ENCODE peak calls at places on chromosomes 7 and 10, in six cellular contexts. O, X, Z, G, E and R are unnamed samples.

GRCh38 chr10:73159038-73159648 is 8.7 kb downstream of the ECD start:
- DNase-seq in Z (peak), O (no peak), E (no peak), X (peak), G (peak), R (no peak)

GRCh38 chr10:27100800-27101347 is 580 bp upstream of the ANKRD26 start:
- DNase-seq in O (no peak), Z (peak), X (no peak), G (no peak), E (no peak), R (no peak)

GRCh38 chr7:122067077-122067476 is 77.0 kb downstream of the AASS start:
- DNase-seq in O (no peak), X (no peak), E (no peak), G (no peak), Z (no peak), R (no peak)

GRCh38 chr10:2850202-2850601 is 217.1 kb upstream of the PFKP start:
- DNase-seq in G (no peak), O (no peak), E (no peak), Z (no peak), X (no peak), R (no peak)

GRCh38 chr10:67790534-67791408 is 47.2 kb downstream of the DNAJC12 start:
- DNase-seq in O (no peak), G (no peak), X (no peak), E (peak), Z (peak), R (no peak)

GRCh38 chr7:94449151-94449725 is 54.5 kb downstream of the COL1A2 start:
- DNase-seq in O (no peak), G (peak), E (peak), X (no peak), Z (no peak), R (no peak)

GRCh38 chr7:90766814-90767564 is 170.9 kb downstream of the CDK14 start:
- DNase-seq in O (no peak), X (peak), G (no peak), E (no peak), Z (no peak), R (no peak)

GRCh38 chr7:67344481-67345193 is 348.0 kb downstream of the TYW1 start:
- DNase-seq in X (no peak), E (no peak), Z (no peak), G (no peak), O (no peak), R (no peak)

GRCh38 chr7:96311967-96312366 is 9.9 kb downstream of the SLC25A13 start:
- DNase-seq in Z (no peak), O (no peak), E (no peak), X (no peak), G (no peak), R (no peak)

GRCh38 chr10:7789390-7789789 is 1.4 kb downstream of the ATP5F1C start:
- DNase-seq in Z (no peak), G (no peak), E (no peak), X (no peak), O (no peak), R (no peak)

GRCh38 chr7:21960922-21961321 is 15.2 kb upstream of the CDCA7L start:
- DNase-seq in O (no peak), G (no peak), E (no peak), X (no peak), Z (no peak), R (no peak)

GRCh38 chr7:142482899-142483658 is 225.2 kb upstream of the PRSS58 start:
- DNase-seq in E (peak), O (no peak), X (no peak), G (peak), Z (peak), R (no peak)

GRCh38 chr7:1542841-1543747 is 12.6 kb downstream of the MAFK start:
- DNase-seq in E (no peak), G (no peak), O (no peak), X (no peak), Z (no peak), R (no peak)

GRCh38 chr10:97479939-97480338 is 18.3 kb downstream of the MMS19 start:
- DNase-seq in X (no peak), Z (no peak), O (no peak), G (no peak), E (no peak), R (no peak)

GRCh38 chr7:7536396-7537019 is 835 bp upstream of the COL28A1 start:
- DNase-seq in O (no peak), Z (no peak), G (no peak), E (no peak), X (no peak), R (no peak)

GRCh38 chr10:63633677-63634487 is 112.7 kb downstream of the REEP3 start:
- DNase-seq in X (no peak), Z (no peak), E (peak), O (no peak), G (no peak), R (no peak)

GRCh38 chr10:99917963-99918825 is 91.6 kb downstream of the DNMBP start:
- DNase-seq in G (no peak), X (no peak), O (no peak), Z (no peak), E (no peak), R (no peak)

GRCh38 chr7:130752424-130752823 is 18.4 kb upstream of the KLF14 start:
- DNase-seq in O (no peak), G (no peak), Z (no peak), X (no peak), E (no peak), R (no peak)

DNA sequence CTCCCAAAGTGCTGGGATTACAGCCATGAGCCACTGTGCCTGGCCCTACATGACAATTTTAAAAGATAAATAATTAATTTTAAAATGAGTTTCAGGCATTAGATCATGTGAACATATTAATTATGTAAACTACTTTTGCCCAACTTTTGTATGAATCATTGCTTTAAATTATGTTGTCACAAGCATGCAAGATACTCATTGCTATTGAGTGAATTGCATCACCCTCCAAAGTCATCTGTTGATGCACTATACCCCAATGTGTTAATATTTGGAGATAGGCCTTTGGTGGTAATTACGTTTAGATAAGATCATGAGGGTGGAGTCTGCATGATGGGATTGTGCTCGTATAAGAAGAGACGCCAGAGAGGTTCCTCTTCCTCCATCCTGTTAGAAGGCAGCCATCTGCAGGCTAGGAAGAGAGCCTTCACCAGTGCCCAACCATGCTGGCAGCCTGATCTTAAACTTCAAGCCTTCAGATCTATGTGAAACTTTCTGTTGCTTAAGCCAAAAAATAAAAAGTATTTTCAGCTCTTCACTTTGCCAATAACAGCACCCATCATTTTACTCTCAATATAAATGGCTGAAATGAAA is 95.2 kb upstream of the MAGI2 start:
- DNase-seq in O (no peak), Z (no peak), G (no peak), X (no peak), E (no peak), R (no peak)
- TF ChIP-seq CTCF in O (no peak), Z (no peak), G (no peak), X (no peak), E (no peak), R (no peak)

DNA sequence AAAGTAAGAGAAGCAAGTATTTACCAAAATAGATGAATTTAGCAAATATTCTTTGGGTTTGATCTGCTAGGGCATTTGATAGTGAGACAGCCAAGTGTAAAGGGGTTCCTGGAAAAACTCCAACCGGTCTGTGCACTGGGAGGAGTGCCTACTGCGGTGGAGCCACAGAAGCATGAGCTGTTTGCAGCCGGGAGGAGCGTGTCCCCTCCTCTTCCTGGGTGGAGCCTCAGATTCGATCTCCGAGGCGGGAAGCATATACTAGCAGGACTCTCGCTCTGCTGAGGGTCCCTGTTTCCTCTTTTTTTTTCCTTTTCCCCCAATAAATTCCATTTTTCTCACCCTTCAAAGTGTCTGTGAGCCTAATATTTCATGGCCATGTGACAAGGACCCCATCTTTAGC is 45.1 kb upstream of the MET start:
- DNase-seq in X (no peak), E (no peak), Z (no peak), O (no peak), G (no peak), R (no peak)
- TF ChIP-seq CTCF in X (no peak), E (no peak), Z (no peak), O (no peak), G (no peak), R (no peak)

DNA sequence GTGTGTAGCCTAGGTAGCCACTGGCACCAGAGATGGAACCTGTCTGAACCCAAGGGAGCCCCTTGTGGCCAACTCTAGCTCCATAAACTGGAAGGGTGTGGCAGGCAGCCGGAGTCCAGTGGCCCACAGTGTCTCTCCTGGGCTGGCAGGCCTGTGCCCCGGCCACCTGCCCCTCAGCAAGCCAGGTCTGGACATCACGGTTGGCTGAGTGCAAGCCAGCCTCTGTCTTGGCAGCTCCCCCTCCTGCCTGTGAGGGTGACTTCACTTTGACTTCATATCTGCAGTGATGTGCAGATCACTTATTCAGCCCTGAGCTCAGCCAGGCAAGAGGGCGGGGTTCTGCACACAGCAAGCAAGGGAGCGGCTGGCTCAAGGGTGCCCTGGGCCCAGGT is 1.3 kb upstream of the RET start:
- DNase-seq in E (peak), O (no peak), X (no peak), G (no peak), Z (peak), R (peak)
- TF ChIP-seq CTCF in E (peak), O (no peak), X (no peak), G (no peak), Z (no peak), R (peak)

DNA sequence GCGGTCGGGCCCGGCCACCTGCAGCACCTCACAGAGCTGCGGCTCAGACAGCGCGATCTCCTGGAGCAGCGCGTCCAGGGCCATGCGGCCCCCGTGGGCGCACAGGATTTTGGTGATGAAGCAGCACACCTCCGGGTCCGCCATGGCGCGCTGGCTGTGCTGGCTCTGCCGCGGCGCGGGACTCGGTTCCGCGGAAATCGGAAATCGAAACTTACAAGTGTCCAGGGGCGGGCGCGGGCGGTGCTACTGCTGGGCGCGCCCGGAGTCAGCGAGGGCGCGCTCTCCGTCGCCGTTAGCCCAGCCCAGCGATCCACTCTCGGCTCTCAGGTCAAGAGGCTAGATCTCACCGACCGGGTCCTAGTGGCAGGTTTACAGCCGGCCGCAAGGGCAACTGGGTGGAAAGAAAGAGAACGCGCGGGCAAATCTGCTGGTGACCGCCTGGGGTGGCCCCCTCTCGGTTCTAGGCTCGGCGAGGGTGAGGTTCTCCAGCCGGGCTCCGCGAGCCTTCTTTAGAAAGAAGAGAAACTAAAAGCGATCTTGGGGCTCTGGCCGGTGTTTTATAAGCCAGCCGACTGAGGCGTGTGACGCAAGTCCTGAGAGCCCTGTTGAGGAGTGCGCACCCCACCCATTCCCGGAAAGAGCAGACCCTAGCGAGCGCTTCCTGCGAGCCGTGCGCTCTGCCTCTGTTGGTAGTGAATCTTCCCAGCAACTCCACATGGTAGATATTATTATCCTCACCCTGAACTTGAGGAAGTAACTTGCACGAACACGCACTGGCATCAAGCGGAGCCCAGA is at the start of gene ZC3HAV1:
- DNase-seq in E (peak), G (peak), O (peak), X (peak), Z (peak), R (no peak)
- TF ChIP-seq CTCF in E (no peak), G (no peak), O (no peak), X (no peak), Z (no peak), R (peak)

GRCh38 chr10:62426086-62426485 is 51.9 kb downstream of the ZNF365 start:
- DNase-seq in Z (peak), O (no peak), E (peak), X (no peak), G (no peak), R (no peak)

GRCh38 chr10:62426600-62426999 is 52.4 kb downstream of the ZNF365 start:
- DNase-seq in Z (no peak), X (no peak), O (no peak), E (peak), G (no peak), R (no peak)

GRCh38 chr10:62422068-62422590 is 48.0 kb downstream of the ZNF365 start:
- DNase-seq in X (peak), G (no peak), E (no peak), O (no peak), Z (no peak), R (no peak)

DNA sequence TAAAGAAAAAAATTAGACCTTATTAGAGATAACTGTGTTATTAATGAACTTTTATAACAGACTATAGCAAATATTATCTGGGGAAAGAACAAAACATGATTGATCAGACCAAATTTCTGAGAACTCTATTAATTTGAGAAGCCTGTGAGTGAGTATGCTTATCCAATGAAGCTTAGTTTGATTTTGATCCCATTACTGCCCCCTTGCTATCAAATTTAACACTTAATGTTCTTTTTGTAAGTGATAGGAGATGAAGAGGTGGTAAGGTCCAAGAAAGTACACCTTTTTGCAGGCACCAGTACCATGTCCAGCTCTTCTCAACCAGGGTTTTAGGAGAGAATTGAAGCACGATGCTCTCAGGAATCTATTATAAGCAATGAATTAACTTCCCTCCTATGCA is 49.9 kb downstream of the ZNF365 start:
- DNase-seq in G (no peak), O (no peak), Z (no peak), X (no peak), E (no peak), R (no peak)
- TF ChIP-seq CTCF in G (no peak), O (no peak), Z (no peak), X (no peak), E (peak), R (peak)

GRCh38 chr10:83880252-83880791 is 259.0 kb upstream of the GHITM start:
- DNase-seq in X (no peak), O (no peak), Z (no peak), E (no peak), G (no peak), R (no peak)
- TF ChIP-seq CTCF in X (no peak), O (no peak), Z (no peak), E (no peak), G (no peak), R (no peak)

GRCh38 chr10:125002423-125003145 is 60.7 kb downstream of the ZRANB1 start:
- DNase-seq in O (peak), G (peak), E (no peak), X (no peak), Z (no peak), R (peak)
- TF ChIP-seq CTCF in O (no peak), G (no peak), E (no peak), X (no peak), Z (no peak), R (no peak)

DNA sequence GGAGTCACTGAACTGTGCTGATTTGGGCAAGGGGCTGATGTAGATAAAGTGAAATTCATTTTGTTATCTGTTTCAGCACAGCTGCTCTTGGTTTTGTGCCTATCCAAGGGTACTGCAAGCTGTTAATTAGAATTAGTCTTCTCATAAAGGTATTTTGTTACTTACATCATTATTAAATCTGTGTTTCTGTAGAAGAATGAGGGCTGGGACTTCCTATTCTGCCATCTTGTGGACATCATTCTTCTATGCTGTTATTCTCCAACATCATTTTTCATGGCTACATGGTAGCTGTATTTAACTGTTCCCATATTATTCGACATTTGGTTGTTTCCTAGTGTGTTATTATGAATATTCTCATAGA is 76.2 kb upstream of the CCDC71L start:
- DNase-seq in E (no peak), Z (no peak), X (no peak), O (no peak), G (no peak), R (no peak)
- TF ChIP-seq CTCF in E (no peak), Z (no peak), X (peak), O (no peak), G (no peak), R (peak)

GRCh38 chr7:27905951-27906350 is 166.0 kb downstream of the TAX1BP1 start:
- DNase-seq in X (no peak), Z (no peak), E (no peak), O (no peak), G (no peak), R (no peak)
- TF ChIP-seq CTCF in X (no peak), Z (no peak), E (no peak), O (no peak), G (no peak), R (no peak)